ENCODE peak calls at places on chromosomes 12 and 14, in nine cellular contexts. B is CD4-positive, alpha-beta memory T cell; E is choroid plexus epithelial cell; H is mesendoderm; F is cardiac fibroblast; C is endothelial cell of umbilical vein; O is AG09309; J is fibroblast of mammary gland; R is A549. P is an unnamed sample.
A peak's percentile ranks its signal among the peaks of the same experiment; 100 is the strongest.

GRCh38 chr14:64723691-64724577 is 19.7 kb downstream of the PLEKHG3 start:
- DNase-seq in B (peak; percentile 40), E (no peak), H (peak; percentile 63), F (no peak), C (no peak), O (no peak), J (peak; percentile 11), R (no peak), P (no peak)

GRCh38 chr12:119804011-119804641 is 73.0 kb downstream of the CIT start:
- DNase-seq in B (no peak), E (peak; percentile 54), H (peak; percentile 94), F (peak; percentile 56), C (peak; percentile 71), O (no peak), J (peak; percentile 69), R (peak; percentile 63), P (no peak)

GRCh38 chr12:38053655-38054464 is 262.7 kb upstream of the ALG10B start:
- DNase-seq in B (no peak), E (no peak), H (peak; percentile 10), F (no peak), C (no peak), O (no peak), J (no peak), R (peak; percentile 85), P (no peak)

GRCh38 chr14:55255979-55256378 is 15.2 kb upstream of the FBXO34 start:
- DNase-seq in B (no peak), E (no peak), H (no peak), F (no peak), C (no peak), O (no peak), J (no peak), R (no peak), P (no peak)

GRCh38 chr14:101955695-101956161 is 8.6 kb upstream of the DYNC1H1 start:
- DNase-seq in B (no peak), E (no peak), H (no peak), F (no peak), C (no peak), O (no peak), J (no peak), R (no peak), P (no peak)

GRCh38 chr12:64747681-64748080 is 11.5 kb downstream of the GNS start:
- DNase-seq in B (no peak), E (peak; percentile 18), H (no peak), F (no peak), C (peak; percentile 81), O (no peak), J (peak; percentile 29), R (no peak), P (no peak)

GRCh38 chr14:71739273-71739990 is 192.8 kb upstream of the RGS6 start:
- DNase-seq in B (no peak), E (peak; percentile 42), H (peak; percentile 88), F (peak; percentile 21), C (peak; percentile 17), O (no peak), J (peak; percentile 21), R (peak; percentile 60), P (no peak)

GRCh38 chr14:102908766-102909455 is 13.6 kb upstream of the AMN start:
- DNase-seq in B (no peak), E (no peak), H (no peak), F (no peak), C (no peak), O (no peak), J (no peak), R (no peak), P (no peak)

DNA sequence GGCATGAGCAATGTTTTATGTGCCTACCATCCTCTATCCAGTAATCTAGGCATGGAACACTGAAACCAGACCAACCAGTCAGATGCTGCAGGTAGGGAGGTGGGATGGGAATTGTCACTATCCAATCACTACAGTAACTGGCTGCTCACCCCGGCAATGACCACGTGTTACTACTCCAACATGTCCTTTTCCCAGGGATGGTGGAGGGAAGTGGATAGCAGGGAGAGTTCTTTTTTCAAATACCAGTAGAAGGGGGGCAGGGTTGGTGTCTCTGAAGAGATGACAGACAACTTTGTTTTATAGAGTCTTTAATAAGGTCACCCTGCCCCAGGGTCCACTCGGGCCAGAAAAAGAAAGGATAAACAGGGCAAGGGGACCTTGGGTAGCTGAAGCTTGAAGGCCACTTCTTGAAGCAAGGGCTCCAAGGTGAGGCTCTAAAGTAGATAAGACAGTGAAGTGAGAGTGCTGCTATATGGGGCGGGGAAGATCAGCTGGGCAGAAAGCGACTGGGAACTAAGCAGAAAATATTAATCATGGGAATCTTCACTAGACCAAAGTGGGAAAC is 14.7 kb upstream of the CDH24 start:
- DNase-seq in B (no peak), E (no peak), H (peak; percentile 91), F (no peak), C (no peak), O (no peak), J (no peak), R (no peak), P (no peak)
- H3K4me3 ChIP-seq in B (no peak overlapping the region), E (peak overlapping the region; percentile 90), H (no peak overlapping the region), F (no peak overlapping the region), C (no peak overlapping the region), O (peak overlapping the region; percentile 95), J (no peak overlapping the region), R (no peak overlapping the region), P (peak overlapping the region; percentile 79)

GRCh38 chr12:123667771-123668170 is 3.1 kb upstream of the TCTN2 start:
- DNase-seq in B (no peak), E (no peak), H (no peak), F (no peak), C (no peak), O (no peak), J (no peak), R (no peak), P (no peak)
- H3K4me3 ChIP-seq in B (no peak overlapping the region), E (no peak overlapping the region), H (no peak overlapping the region), F (no peak overlapping the region), C (no peak overlapping the region), O (no peak overlapping the region), J (no peak overlapping the region), R (no peak overlapping the region), P (no peak overlapping the region)

GRCh38 chr14:61121293-61121897 is 140.3 kb downstream of the SLC38A6 start:
- DNase-seq in B (no peak), E (no peak), H (no peak), F (peak; percentile 60), C (no peak), O (no peak), J (no peak), R (peak; percentile 80), P (no peak)
- H3K4me3 ChIP-seq in B (no peak overlapping the region), E (no peak overlapping the region), H (no peak overlapping the region), F (no peak overlapping the region), C (no peak overlapping the region), O (no peak overlapping the region), J (no peak overlapping the region), R (no peak overlapping the region), P (no peak overlapping the region)

GRCh38 chr12:133080051-133080618 is 588 bp upstream of the ZNF140 start:
- DNase-seq in B (peak; percentile 97), E (peak; percentile 100), H (peak; percentile 100), F (peak; percentile 100), C (peak; percentile 100), O (peak; percentile 98), J (peak; percentile 99), R (peak; percentile 99), P (peak; percentile 93)

GRCh38 chr12:133083345-133083744 is 2.6 kb downstream of the ZNF140 start:
- DNase-seq in B (no peak), E (no peak), H (no peak), F (no peak), C (no peak), O (no peak), J (no peak), R (no peak), P (no peak)

GRCh38 chr12:133080619-133081407 is at the start of gene ZNF140:
- DNase-seq in B (peak; percentile 95), E (peak; percentile 99), H (peak; percentile 99), F (peak; percentile 99), C (peak; percentile 98), O (peak; percentile 90), J (peak; percentile 95), R (peak; percentile 98), P (peak; percentile 98)

GRCh38 chr12:133081408-133081806 is 684 bp downstream of the ZNF140 start:
- DNase-seq in B (no peak), E (no peak), H (peak; percentile 10), F (no peak), C (no peak), O (no peak), J (no peak), R (no peak), P (no peak)
- H3K4me3 ChIP-seq in B (peak overlapping the region; percentile 52), E (peak overlapping the region; percentile 94), H (peak overlapping the region; percentile 52), F (peak overlapping the region; percentile 88), C (no peak overlapping the region), O (peak overlapping the region; percentile 90), J (peak overlapping the region; percentile 87), R (peak overlapping the region; percentile 88), P (peak overlapping the region; percentile 93)

GRCh38 chr12:132583311-132583710 is 27.1 kb downstream of the LRCOL1 start:
- DNase-seq in B (no peak), E (no peak), H (no peak), F (no peak), C (no peak), O (no peak), J (no peak), R (no peak), P (no peak)
- H3K4me3 ChIP-seq in B (no peak overlapping the region), E (no peak overlapping the region), H (no peak overlapping the region), F (no peak overlapping the region), C (no peak overlapping the region), O (no peak overlapping the region), J (no peak overlapping the region), R (no peak overlapping the region), P (no peak overlapping the region)

GRCh38 chr12:53502983-53503728 is 2.1 kb downstream of the TARBP2 start:
- DNase-seq in B (no peak), E (no peak), H (no peak), F (no peak), C (no peak), O (no peak), J (no peak), R (no peak), P (no peak)

GRCh38 chr12:53500776-53501614 is at the start of gene TARBP2:
- DNase-seq in B (peak; percentile 99), E (peak; percentile 100), H (peak; percentile 100), F (peak; percentile 100), C (peak; percentile 100), O (peak; percentile 99), J (peak; percentile 100), R (peak; percentile 100), P (peak; percentile 98)

GRCh38 chr12:53501615-53502181 is 615 bp downstream of the TARBP2 start:
- DNase-seq in B (no peak), E (no peak), H (no peak), F (no peak), C (no peak), O (no peak), J (no peak), R (no peak), P (no peak)

GRCh38 chr12:53504004-53504920 is 3.0 kb downstream of the NPFF start:
- DNase-seq in B (no peak), E (no peak), H (no peak), F (no peak), C (no peak), O (no peak), J (no peak), R (no peak), P (no peak)

GRCh38 chr12:53502331-53502730 is 1.2 kb downstream of the TARBP2 start:
- DNase-seq in B (no peak), E (no peak), H (no peak), F (peak; percentile 85), C (peak; percentile 51), O (no peak), J (peak; percentile 75), R (no peak), P (no peak)
- H3K4me3 ChIP-seq in B (no peak overlapping the region), E (no peak overlapping the region), H (no peak overlapping the region), F (peak overlapping the region; percentile 84), C (no peak overlapping the region), O (peak overlapping the region; percentile 64), J (peak overlapping the region; percentile 66), R (peak overlapping the region; percentile 64), P (no peak overlapping the region)

P was measured in CD4-positive, CD25-positive, alpha-beta regulatory T cell.